ENCODE peak calls at places on chromosomes 4 and X, in four cellular contexts. Q, I, L and J are unnamed samples.

GRCh38 chr4:187363453-187363852 is 632.1 kb upstream of the ZFP42 start:
- DNase-seq in L (no peak), I (no peak), Q (no peak), J (no peak)

GRCh38 chrX:19902110-19902509 is 14.7 kb upstream of the SH3KBP1 start:
- DNase-seq in L (peak; percentile 74), I (no peak), Q (no peak), J (peak; percentile 43)

GRCh38 chrX:124679199-124679598 is 332.8 kb downstream of the SH2D1A start:
- DNase-seq in I (no peak), Q (no peak), L (no peak), J (no peak)

GRCh38 chrX:49269010-49269767 is 404 bp upstream of the PPP1R3F start:
- DNase-seq in Q (peak; percentile 92), I (peak; percentile 96), L (peak; percentile 96), J (peak; percentile 96)

GRCh38 chrX:11401966-11402365 is 108.8 kb downstream of the AMELX start:
- DNase-seq in I (no peak), L (no peak), Q (no peak), J (no peak)

GRCh38 chr4:2948895-2949781 is 14.1 kb downstream of the NOP14 start:
- DNase-seq in L (peak; percentile 50), Q (no peak), I (no peak), J (no peak)

GRCh38 chr4:63524764-63525163 is 884.5 kb downstream of the TECRL start:
- DNase-seq in Q (no peak), L (no peak), I (no peak), J (no peak)

GRCh38 chr4:180542445-180543100 is 1700.6 kb upstream of the TENM3 start:
- DNase-seq in L (no peak), Q (no peak), I (no peak), J (no peak)

GRCh38 chr4:6017030-6017429 is 1.2 kb downstream of the C4orf50 start:
- DNase-seq in I (no peak), Q (no peak), L (no peak), J (no peak)

GRCh38 chr4:6020633-6021032 is 2.4 kb upstream of the C4orf50 start:
- DNase-seq in L (no peak), Q (no peak), I (no peak), J (no peak)

GRCh38 chr4:6019316-6020263 is 1.4 kb upstream of the C4orf50 start:
- DNase-seq in I (peak; percentile 57), L (peak; percentile 74), Q (no peak), J (no peak)

GRCh38 chr4:6017800-6018199 is 431 bp downstream of the C4orf50 start:
- DNase-seq in Q (no peak), L (no peak), I (no peak), J (no peak)

GRCh38 chr4:6018331-6018730 is at the start of gene C4orf50:
- DNase-seq in L (no peak), I (no peak), Q (no peak), J (no peak)
- H3K4me3 ChIP-seq in L (no peak within 1 kb of the TSS), I (no peak within 1 kb of the TSS), Q (no peak within 1 kb of the TSS), J (no peak within 1 kb of the TSS)

GRCh38 chr4:21778702-21779101 is 169.9 kb downstream of the KCNIP4 start:
- DNase-seq in Q (no peak), L (no peak), I (no peak), J (no peak)
- H3K4me3 ChIP-seq in Q (no peak overlapping the region), L (no peak overlapping the region), I (no peak overlapping the region), J (no peak overlapping the region)

GRCh38 chr4:174216935-174217272 is 66.6 kb downstream of the FBXO8 start:
- DNase-seq in I (no peak), L (no peak), Q (no peak), J (no peak)

GRCh38 chr4:174215055-174215454 is 68.4 kb downstream of the FBXO8 start:
- DNase-seq in Q (no peak), I (no peak), L (no peak), J (no peak)

GRCh38 chr4:174215936-174216699 is 67.3 kb downstream of the FBXO8 start:
- DNase-seq in L (no peak), I (no peak), Q (no peak), J (no peak)

GRCh38 chr4:174217273-174218126 is 66.0 kb downstream of the FBXO8 start:
- DNase-seq in Q (no peak), L (peak; percentile 56), I (peak; percentile 27), J (no peak)

DNA sequence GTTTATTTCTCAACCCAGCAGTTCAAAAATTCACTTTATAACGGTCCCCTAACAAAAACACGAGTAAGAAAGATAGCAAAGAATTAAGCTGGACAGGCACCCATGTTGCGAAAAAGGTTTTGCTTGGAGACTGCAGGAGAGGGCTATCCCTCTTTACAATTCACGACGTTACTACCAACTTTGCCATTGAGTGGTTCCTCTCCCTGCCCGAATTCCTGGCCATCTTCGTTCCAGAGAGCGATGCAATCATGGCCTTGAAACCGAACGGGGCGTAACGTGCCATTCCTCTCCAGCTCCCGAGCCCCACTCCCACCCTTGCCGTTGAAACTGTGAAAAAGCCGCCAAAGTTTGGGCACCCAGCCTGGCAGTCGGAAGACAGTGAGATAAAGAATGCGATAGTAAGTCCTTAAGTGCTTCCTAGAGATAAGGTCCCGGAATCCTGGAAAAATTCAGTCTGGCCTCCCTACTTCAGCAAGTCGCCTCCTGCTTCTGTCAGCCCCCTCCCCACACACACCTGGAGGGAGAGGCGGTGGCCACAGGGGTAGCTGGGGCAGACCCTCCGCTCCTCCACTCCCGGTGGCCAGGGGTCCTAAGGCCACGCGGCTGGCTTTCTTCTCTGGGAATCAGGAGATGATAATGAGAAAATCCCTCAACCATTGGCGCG is 65.2 kb downstream of the FBXO8 start:
- DNase-seq in Q (no peak), I (no peak), L (peak; percentile 19), J (no peak)
- H3K4me3 ChIP-seq in Q (no peak overlapping the region), I (no peak overlapping the region), L (peak overlapping the region; percentile 69), J (peak overlapping the region; percentile 41)

GRCh38 chrX:100636321-100636991 is at the start of gene TSPAN6:
- DNase-seq in Q (peak; percentile 40), L (peak; percentile 87), I (peak; percentile 86), J (peak; percentile 76)
- H3K4me3 ChIP-seq in Q (no peak within 1 kb of the TSS), L (peak within 1 kb of the TSS; percentile 93), I (peak within 1 kb of the TSS; percentile 41), J (peak within 1 kb of the TSS; percentile 62)

GRCh38 chrX:81201692-81202412 is at the start of the genes HMGN5 and SH3BGRL:
- DNase-seq in I (peak; percentile 89), L (peak; percentile 92), Q (peak; percentile 60), J (peak; percentile 89)
- H3K4me3 ChIP-seq in I (peak within 1 kb of the TSS; percentile 8), L (peak within 1 kb of the TSS; percentile 93), Q (peak within 1 kb of the TSS; percentile 96), J (peak within 1 kb of the TSS; percentile 66)